ENCODE peak calls at places on chromosomes 5 and 9, in nine cellular contexts. R is M059J; I is germinal center; X is CD4-positive, alpha-beta T cell; U is activated T-cell treated with anti-CD3 and anti-CD28 coated beads, Interleukin-2, amount 50 U/mL, for 4 hours; Y is Caki2; T is anterior cingulate cortex; Q is activated naive CD8-positive, alpha-beta T cell treated with anti-CD3 and anti-CD28 coated beads, Interleukin-2, amount 50 U/mL, for 24 hours; C is IMR-90. A is an unnamed sample.

GRCh38 chr5:94153736-94154450 is 412.5 kb upstream of the POU5F2 start:
- DNase-seq in R (peak; percentile 56), I (no peak), X (no peak), U (no peak), Y (peak; percentile 6), T (no peak), Q (no peak), C (peak; percentile 18), A (no peak)

GRCh38 chr5:67426961-67427630 is 230.5 kb upstream of the CD180 start:
- DNase-seq in R (peak; percentile 25), I (no peak), X (no peak), U (no peak), Y (peak; percentile 27), T (no peak), Q (no peak), C (no peak), A (no peak)

GRCh38 chr5:122237906-122238305 is 74.1 kb upstream of the SNCAIP start:
- DNase-seq in R (peak; percentile 67), I (no peak), X (no peak), U (no peak), Y (no peak), T (no peak), Q (no peak), C (no peak), A (no peak)

GRCh38 chr5:133859073-133859472 is 109.4 kb downstream of the C5orf15 start:
- DNase-seq in R (no peak), I (no peak), X (no peak), U (no peak), Y (no peak), T (no peak), Q (no peak), C (no peak), A (no peak)

GRCh38 chr9:75455444-75455921 is 367.2 kb downstream of the OSTF1 start:
- DNase-seq in R (peak; percentile 46), I (peak; percentile 2), X (no peak), U (no peak), Y (no peak), T (no peak), Q (no peak), C (peak; percentile 1), A (no peak)

GRCh38 chr5:126007841-126008240 is 415.4 kb upstream of the GRAMD2B start:
- DNase-seq in R (peak; percentile 52), I (no peak), X (no peak), U (no peak), Y (no peak), T (no peak), Q (no peak), C (peak; percentile 78), A (no peak)

GRCh38 chr9:105439428-105439827 is 8.4 kb upstream of the FSD1L start:
- DNase-seq in R (no peak), I (no peak), X (no peak), U (no peak), Y (no peak), T (no peak), Q (no peak), C (peak; percentile 62), A (no peak)

GRCh38 chr5:173643964-173644363 is 27.5 kb upstream of the BOD1 start:
- DNase-seq in R (peak; percentile 36), I (peak; percentile 21), X (no peak), U (no peak), Y (no peak), T (peak; percentile 71), Q (no peak), C (peak; percentile 10), A (peak; percentile 91)

GRCh38 chr5:175728885-175729828 is 71.3 kb downstream of the HRH2 start:
- DNase-seq in R (peak; percentile 7), I (no peak), X (no peak), U (no peak), Y (no peak), T (no peak), Q (no peak), C (no peak), A (peak; percentile 86)

GRCh38 chr9:134163374-134164196 is 779 bp downstream of the RNU6ATAC start:
- DNase-seq in R (peak; percentile 51), I (peak; percentile 55), X (peak; percentile 71), U (peak; percentile 63), Y (no peak), T (no peak), Q (peak; percentile 66), C (peak; percentile 22), A (peak; percentile 82)

GRCh38 chr9:123268950-123269302 is 540 bp upstream of the STRBP start:
- DNase-seq in R (no peak), I (no peak), X (no peak), U (no peak), Y (no peak), T (no peak), Q (no peak), C (no peak), A (no peak)

GRCh38 chr9:136058801-136059302 is 36.2 kb downstream of the NACC2 start:
- DNase-seq in R (no peak), I (no peak), X (no peak), U (no peak), Y (no peak), T (no peak), Q (no peak), C (no peak), A (peak; percentile 72)

GRCh38 chr5:172903790-172904189 is 55.4 kb upstream of the RPL26L1 start:
- DNase-seq in R (peak; percentile 97), I (no peak), X (no peak), U (no peak), Y (peak; percentile 95), T (no peak), Q (no peak), C (peak; percentile 96), A (no peak)

GRCh38 chr5:162209005-162209605 is 141.5 kb downstream of the GABRG2 start:
- DNase-seq in R (peak; percentile 8), I (no peak), X (no peak), U (no peak), Y (peak; percentile 65), T (peak; percentile 5), Q (peak; percentile 6), C (no peak), A (peak; percentile 24)

GRCh38 chr9:76643399-76644117 is 120.7 kb upstream of the PCA3 start:
- DNase-seq in R (no peak), I (peak; percentile 22), X (no peak), U (no peak), Y (no peak), T (no peak), Q (no peak), C (no peak), A (no peak)

GRCh38 chr5:39015743-39016586 is 58.2 kb downstream of the RICTOR start:
- DNase-seq in R (peak; percentile 69), I (no peak), X (no peak), U (no peak), Y (peak; percentile 34), T (no peak), Q (no peak), C (peak; percentile 90), A (no peak)

A was measured in H7.